ENCODE peak calls at places on chromosomes 5 and 9, in seven cellular contexts. E, K, U, J, N, P and H are unnamed samples.
A peak's percentile ranks its signal among the peaks of the same experiment; 100 is the strongest.

GRCh38 chr5:120368923-120369715 is 95.0 kb upstream of the PRR16 start:
- DNase-seq in E (peak; percentile 3), P (no peak), J (no peak), U (no peak), K (peak; percentile 11), N (no peak), H (no peak)

GRCh38 chr9:12718482-12719026 is 25.4 kb downstream of the TYRP1 start:
- DNase-seq in P (no peak), U (peak; percentile 44), N (peak; percentile 62), K (no peak), J (peak; percentile 5), E (no peak), H (no peak)

GRCh38 chr5:40071870-40072269 is 607.8 kb upstream of the PTGER4 start:
- DNase-seq in K (no peak), J (no peak), N (peak; percentile 68), U (peak; percentile 1), P (no peak), E (no peak), H (no peak)

GRCh38 chr5:95959964-95960801 is 1.5 kb downstream of the ELL2 start:
- DNase-seq in U (peak; percentile 34), N (peak; percentile 56), E (no peak), K (no peak), P (no peak), J (peak; percentile 28), H (no peak)

GRCh38 chr9:69432623-69433022 is 107.6 kb downstream of the ENTREP1 start:
- DNase-seq in K (no peak), P (no peak), U (no peak), E (no peak), N (no peak), J (no peak), H (no peak)

GRCh38 chr5:140568664-140569063 is 4.0 kb downstream of the SLC35A4 start:
- DNase-seq in P (no peak), U (no peak), K (no peak), N (no peak), J (no peak), E (no peak), H (no peak)

GRCh38 chr9:97128919-97129318 is 90.0 kb upstream of the CTSV start:
- DNase-seq in K (no peak), E (no peak), P (no peak), U (no peak), N (no peak), J (no peak), H (no peak)

GRCh38 chr9:72022846-72023245 is 37.6 kb downstream of the C9orf57 start:
- DNase-seq in U (peak; percentile 85), P (peak; percentile 93), N (peak; percentile 87), E (no peak), J (no peak), K (no peak), H (no peak)

GRCh38 chr9:135120249-135120648 is 32.8 kb downstream of the OLFM1 start:
- DNase-seq in P (no peak), N (no peak), K (no peak), J (no peak), E (no peak), U (no peak), H (no peak)

GRCh38 chr5:15529821-15530220 is 29.8 kb downstream of the FBXL7 start:
- DNase-seq in U (peak; percentile 45), N (no peak), J (no peak), K (no peak), P (no peak), E (no peak), H (no peak)

GRCh38 chr5:116388564-116389258 is 185.9 kb downstream of the SEMA6A start:
- DNase-seq in U (no peak), E (no peak), J (peak; percentile 62), P (no peak), K (peak; percentile 62), N (no peak), H (no peak)

GRCh38 chr5:89580976-89581375 is 698.0 kb upstream of the MEF2C start:
- DNase-seq in N (no peak), U (no peak), E (no peak), P (no peak), J (no peak), K (no peak), H (no peak)

GRCh38 chr9:133573791-133574515 is 35.2 kb downstream of the FAM163B start:
- DNase-seq in K (no peak), J (no peak), P (no peak), U (no peak), E (no peak), N (no peak), H (no peak)

GRCh38 chr5:86890375-86890774 is 272.6 kb downstream of the COX7C start:
- DNase-seq in P (no peak), J (no peak), K (no peak), E (no peak), U (no peak), N (no peak), H (no peak)

DNA sequence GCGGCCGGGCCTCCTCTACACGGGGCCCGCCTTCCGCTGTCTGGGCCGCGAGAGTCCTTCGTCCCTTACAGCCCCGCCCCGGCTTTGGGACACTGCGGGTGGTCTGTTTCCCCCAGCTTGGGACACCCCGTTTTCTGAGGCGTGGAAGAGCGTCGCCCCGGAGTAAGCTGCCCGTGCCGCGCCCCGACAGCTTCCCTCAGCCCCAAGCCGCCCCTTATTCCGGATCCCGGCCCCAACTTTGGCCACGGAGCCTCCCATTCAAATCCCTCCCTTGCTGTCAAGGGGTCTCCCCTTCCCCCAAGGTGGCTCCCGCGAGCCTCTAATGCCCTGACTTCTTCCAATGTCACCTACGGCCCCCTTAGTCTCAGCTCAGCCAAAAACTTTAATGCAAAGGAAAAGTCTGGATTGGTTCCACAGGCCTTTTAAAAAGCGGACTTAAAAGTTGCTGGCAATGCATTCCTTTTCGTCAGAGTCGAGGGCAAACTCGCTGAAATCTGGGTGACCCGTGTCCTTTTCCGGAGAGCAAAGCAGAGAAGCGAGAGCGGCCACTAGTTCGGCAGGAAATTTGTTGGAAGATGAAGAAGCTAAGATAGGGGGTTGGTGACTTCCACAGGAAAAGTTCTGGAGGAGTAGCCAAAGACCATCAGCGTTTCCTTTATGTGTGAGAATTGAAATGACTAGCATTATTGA is 19.9 kb downstream of the EXOSC2 start:
- DNase-seq in U (peak; percentile 34), J (peak; percentile 44), N (peak; percentile 39), E (no peak), K (peak; percentile 53), P (peak; percentile 33), H (no peak)
- TF ChIP-seq CTCF in U (no peak), J (no peak), N (no peak), E (peak; percentile 46), K (no peak), P (no peak), H (no peak)

GRCh38 chr9:98234231-98234825 is 21.1 kb downstream of the TBC1D2 start:
- DNase-seq in U (no peak), N (no peak), J (no peak), E (no peak), K (no peak), P (no peak), H (no peak)
- TF ChIP-seq CTCF in U (no peak), N (no peak), J (no peak), E (peak; percentile 55), K (no peak), P (no peak), H (no peak)

DNA sequence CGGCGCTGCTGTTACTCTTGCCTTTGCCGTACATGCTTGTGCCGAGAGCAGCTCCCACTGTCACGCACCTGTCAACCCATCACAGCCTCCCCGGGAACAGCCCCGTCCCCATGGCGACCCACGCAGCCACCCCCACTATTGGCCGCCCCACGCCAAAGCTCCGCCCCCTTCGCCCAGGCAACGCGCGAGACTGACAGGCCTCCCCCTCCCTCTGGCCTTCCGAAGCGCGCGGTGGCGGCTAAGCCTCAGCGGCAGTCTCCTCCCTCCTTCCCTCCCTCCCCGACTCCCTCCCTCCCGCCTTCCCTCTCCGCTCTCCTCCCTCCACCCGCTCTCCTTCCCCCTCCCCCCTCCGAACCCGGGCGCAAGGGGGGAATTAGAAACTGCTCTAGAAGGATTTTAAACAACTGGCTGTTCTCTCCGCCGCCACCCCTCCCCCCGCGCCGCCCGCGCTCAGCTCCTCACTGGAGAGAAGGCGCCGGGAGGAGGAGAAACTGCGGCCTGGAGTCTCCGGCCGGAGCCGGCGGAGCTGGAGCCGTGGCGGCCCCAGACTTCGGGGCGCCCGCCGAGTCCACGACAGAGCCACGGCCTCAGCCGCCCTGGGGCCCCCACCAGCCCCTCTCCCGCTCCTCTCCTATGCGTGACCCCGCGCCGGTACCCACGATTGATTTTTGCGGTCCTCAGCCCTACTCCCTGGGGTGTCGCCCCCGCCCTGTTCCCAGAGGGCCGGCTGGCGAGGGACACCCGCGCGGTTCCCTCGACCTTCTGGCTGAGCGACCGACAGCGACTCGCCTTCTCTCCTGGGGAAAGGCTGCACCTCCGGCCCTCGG is at the start of gene SSBP2:
- DNase-seq in P (peak; percentile 96), J (peak; percentile 100), K (peak; percentile 99), U (peak; percentile 98), N (peak; percentile 99), E (peak; percentile 69), H (peak; percentile 99)
- TF ChIP-seq CTCF in P (no peak), J (no peak), K (peak; percentile 22), U (no peak), N (no peak), E (no peak), H (no peak)

DNA sequence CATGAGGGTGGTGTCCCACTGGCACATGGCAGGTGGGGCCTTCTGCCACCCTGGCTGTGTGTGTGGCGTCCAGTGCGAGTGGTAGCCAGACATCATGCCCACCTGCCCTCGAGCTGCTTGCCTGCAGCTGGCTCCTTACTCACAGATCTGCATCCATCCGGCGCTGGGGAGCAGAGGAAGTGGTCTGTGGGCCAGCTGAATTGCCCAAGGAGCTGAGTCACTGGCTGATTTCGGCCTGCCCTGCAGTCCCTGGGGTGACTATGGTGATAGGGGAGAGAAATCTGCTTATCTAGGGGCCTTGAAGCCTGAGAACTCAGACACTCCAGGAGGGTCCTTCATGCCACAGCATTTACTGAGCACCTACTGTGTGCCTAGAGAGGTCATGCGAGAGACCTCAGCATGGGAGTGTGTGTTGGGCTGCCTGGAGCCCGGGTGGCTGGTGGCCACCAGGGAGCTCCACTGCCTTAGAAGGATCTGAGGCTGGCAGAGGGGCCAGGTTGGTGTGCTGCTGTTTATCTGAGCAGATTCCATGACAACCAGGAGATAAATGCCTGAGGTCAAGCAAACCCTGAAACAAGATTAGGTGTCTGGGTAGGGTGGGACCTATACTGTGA is 57.1 kb downstream of the SLC22A5 start:
- DNase-seq in N (peak; percentile 96), J (no peak), E (peak; percentile 58), K (peak; percentile 50), P (peak; percentile 92), U (peak; percentile 97), H (peak; percentile 60)
- TF ChIP-seq CTCF in N (peak; percentile 69), J (no peak), E (peak; percentile 71), K (peak; percentile 22), P (peak; percentile 76), U (peak; percentile 51), H (no peak)

GRCh38 chr9:99221623-99222415 is at the start of the genes ALG2 and SEC61B:
- DNase-seq in N (peak; percentile 97), P (peak; percentile 90), E (peak; percentile 90), J (peak; percentile 94), K (peak; percentile 96), U (peak; percentile 96), H (peak; percentile 84)
- TF ChIP-seq CTCF in N (no peak), P (no peak), E (no peak), J (no peak), K (peak; percentile 23), U (no peak), H (no peak)